ENCODE peak calls at places on chromosome 2, in eight cellular contexts. One of them, this sample, is unnamed.

GRCh38 chr2:95138702-95139101 is 17.1 kb upstream of the MRPS5 start:
- DNase-seq in stimulated activated CD4-positive, alpha-beta T cell treated with anti-CD3 and anti-CD28 coated beads, TNF-alpha, amount 100 ng/mL, for 4 hours: no peak
- DNase-seq in skeletal muscle cell: no peak
- DNase-seq in pons: no peak
- DNase-seq in uterus: no peak
- DNase-seq in AG10803: no peak
- DNase-seq in dorsolateral prefrontal cortex: no peak
- DNase-seq in HEK293T: no peak
- DNase-seq in this sample: no peak

GRCh38 chr2:124649001-124649400 is 623.9 kb downstream of the CNTNAP5 start:
- DNase-seq in stimulated activated CD4-positive, alpha-beta T cell treated with anti-CD3 and anti-CD28 coated beads, TNF-alpha, amount 100 ng/mL, for 4 hours: no peak
- DNase-seq in skeletal muscle cell: no peak
- DNase-seq in pons: no peak
- DNase-seq in uterus: no peak
- DNase-seq in AG10803: no peak
- DNase-seq in dorsolateral prefrontal cortex: no peak
- DNase-seq in HEK293T: no peak
- DNase-seq in this sample: no peak

GRCh38 chr2:29615183-29615582 is 306.2 kb downstream of the ALK start:
- DNase-seq in stimulated activated CD4-positive, alpha-beta T cell treated with anti-CD3 and anti-CD28 coated beads, TNF-alpha, amount 100 ng/mL, for 4 hours: no peak
- DNase-seq in skeletal muscle cell: no peak
- DNase-seq in pons: no peak
- DNase-seq in uterus: no peak
- DNase-seq in AG10803: no peak
- DNase-seq in dorsolateral prefrontal cortex: no peak
- DNase-seq in HEK293T: no peak
- DNase-seq in this sample: no peak

GRCh38 chr2:176652300-176653182 is 383.3 kb downstream of the MTX2 start:
- DNase-seq in stimulated activated CD4-positive, alpha-beta T cell treated with anti-CD3 and anti-CD28 coated beads, TNF-alpha, amount 100 ng/mL, for 4 hours: no peak
- DNase-seq in skeletal muscle cell: peak; percentile 28
- DNase-seq in pons: peak; percentile 71
- DNase-seq in uterus: no peak
- DNase-seq in AG10803: peak; percentile 73
- DNase-seq in dorsolateral prefrontal cortex: no peak
- DNase-seq in HEK293T: peak; percentile 49
- DNase-seq in this sample: peak; percentile 49

GRCh38 chr2:17976871-17977746 is 98.6 kb downstream of the KCNS3 start:
- DNase-seq in stimulated activated CD4-positive, alpha-beta T cell treated with anti-CD3 and anti-CD28 coated beads, TNF-alpha, amount 100 ng/mL, for 4 hours: no peak
- DNase-seq in skeletal muscle cell: peak; percentile 100
- DNase-seq in pons: peak; percentile 15
- DNase-seq in uterus: peak; percentile 31
- DNase-seq in AG10803: peak; percentile 98
- DNase-seq in dorsolateral prefrontal cortex: no peak
- DNase-seq in HEK293T: no peak
- DNase-seq in this sample: peak; percentile 96

GRCh38 chr2:43224131-43224570 is 2.3 kb downstream of the ZFP36L2 start:
- DNase-seq in stimulated activated CD4-positive, alpha-beta T cell treated with anti-CD3 and anti-CD28 coated beads, TNF-alpha, amount 100 ng/mL, for 4 hours: peak; percentile 47
- DNase-seq in skeletal muscle cell: no peak
- DNase-seq in pons: peak; percentile 56
- DNase-seq in uterus: peak; percentile 77
- DNase-seq in AG10803: peak; percentile 75
- DNase-seq in dorsolateral prefrontal cortex: peak; percentile 65
- DNase-seq in HEK293T: no peak
- DNase-seq in this sample: no peak

GRCh38 chr2:146544701-146545100 is 1300.1 kb upstream of the ACVR2A start:
- DNase-seq in stimulated activated CD4-positive, alpha-beta T cell treated with anti-CD3 and anti-CD28 coated beads, TNF-alpha, amount 100 ng/mL, for 4 hours: no peak
- DNase-seq in skeletal muscle cell: peak; percentile 1
- DNase-seq in pons: no peak
- DNase-seq in uterus: no peak
- DNase-seq in AG10803: no peak
- DNase-seq in dorsolateral prefrontal cortex: no peak
- DNase-seq in HEK293T: no peak
- DNase-seq in this sample: no peak

GRCh38 chr2:176002684-176003225 is 688 bp upstream of the LNPK start:
- DNase-seq in stimulated activated CD4-positive, alpha-beta T cell treated with anti-CD3 and anti-CD28 coated beads, TNF-alpha, amount 100 ng/mL, for 4 hours: no peak
- DNase-seq in skeletal muscle cell: no peak
- DNase-seq in pons: no peak
- DNase-seq in uterus: peak; percentile 20
- DNase-seq in AG10803: peak; percentile 11
- DNase-seq in dorsolateral prefrontal cortex: no peak
- DNase-seq in HEK293T: peak; percentile 33
- DNase-seq in this sample: no peak

GRCh38 chr2:74951211-74951754 is 7.2 kb upstream of the POLE4 start:
- DNase-seq in stimulated activated CD4-positive, alpha-beta T cell treated with anti-CD3 and anti-CD28 coated beads, TNF-alpha, amount 100 ng/mL, for 4 hours: no peak
- DNase-seq in skeletal muscle cell: no peak
- DNase-seq in pons: no peak
- DNase-seq in uterus: no peak
- DNase-seq in AG10803: no peak
- DNase-seq in dorsolateral prefrontal cortex: no peak
- DNase-seq in HEK293T: no peak
- DNase-seq in this sample: no peak

GRCh38 chr2:127400897-127401756 is 13.4 kb upstream of the MAP3K2 start:
- DNase-seq in stimulated activated CD4-positive, alpha-beta T cell treated with anti-CD3 and anti-CD28 coated beads, TNF-alpha, amount 100 ng/mL, for 4 hours: no peak
- DNase-seq in skeletal muscle cell: no peak
- DNase-seq in pons: no peak
- DNase-seq in uterus: no peak
- DNase-seq in AG10803: no peak
- DNase-seq in dorsolateral prefrontal cortex: no peak
- DNase-seq in HEK293T: no peak
- DNase-seq in this sample: no peak

GRCh38 chr2:172083725-172084483 is 1.4 kb upstream of the DLX1 start:
- DNase-seq in stimulated activated CD4-positive, alpha-beta T cell treated with anti-CD3 and anti-CD28 coated beads, TNF-alpha, amount 100 ng/mL, for 4 hours: no peak
- DNase-seq in skeletal muscle cell: no peak
- DNase-seq in pons: no peak
- DNase-seq in uterus: no peak
- DNase-seq in AG10803: no peak
- DNase-seq in dorsolateral prefrontal cortex: no peak
- DNase-seq in HEK293T: no peak
- DNase-seq in this sample: no peak

GRCh38 chr2:50746526-50746925 is 285.4 kb downstream of the NRXN1 start:
- DNase-seq in stimulated activated CD4-positive, alpha-beta T cell treated with anti-CD3 and anti-CD28 coated beads, TNF-alpha, amount 100 ng/mL, for 4 hours: no peak
- DNase-seq in skeletal muscle cell: no peak
- DNase-seq in pons: no peak
- DNase-seq in uterus: no peak
- DNase-seq in AG10803: no peak
- DNase-seq in dorsolateral prefrontal cortex: no peak
- DNase-seq in HEK293T: peak; percentile 26
- DNase-seq in this sample: peak; percentile 28

GRCh38 chr2:105455488-105455991 is 56.7 kb upstream of the FHL2 start:
- DNase-seq in stimulated activated CD4-positive, alpha-beta T cell treated with anti-CD3 and anti-CD28 coated beads, TNF-alpha, amount 100 ng/mL, for 4 hours: no peak
- DNase-seq in skeletal muscle cell: peak; percentile 99
- DNase-seq in pons: no peak
- DNase-seq in uterus: peak; percentile 38
- DNase-seq in AG10803: peak; percentile 100
- DNase-seq in dorsolateral prefrontal cortex: no peak
- DNase-seq in HEK293T: no peak
- DNase-seq in this sample: peak; percentile 97

GRCh38 chr2:215841175-215841816 is 172.1 kb downstream of the MREG start:
- DNase-seq in stimulated activated CD4-positive, alpha-beta T cell treated with anti-CD3 and anti-CD28 coated beads, TNF-alpha, amount 100 ng/mL, for 4 hours: no peak
- DNase-seq in skeletal muscle cell: no peak
- DNase-seq in pons: no peak
- DNase-seq in uterus: no peak
- DNase-seq in AG10803: peak; percentile 38
- DNase-seq in dorsolateral prefrontal cortex: no peak
- DNase-seq in HEK293T: no peak
- DNase-seq in this sample: no peak

GRCh38 chr2:183592271-183592670 is 468.0 kb downstream of the NUP35 start:
- DNase-seq in stimulated activated CD4-positive, alpha-beta T cell treated with anti-CD3 and anti-CD28 coated beads, TNF-alpha, amount 100 ng/mL, for 4 hours: no peak
- DNase-seq in skeletal muscle cell: no peak
- DNase-seq in pons: no peak
- DNase-seq in uterus: no peak
- DNase-seq in AG10803: no peak
- DNase-seq in dorsolateral prefrontal cortex: no peak
- DNase-seq in HEK293T: no peak
- DNase-seq in this sample: no peak

GRCh38 chr2:12948231-12948962 is 231.7 kb downstream of the TRIB2 start:
- DNase-seq in stimulated activated CD4-positive, alpha-beta T cell treated with anti-CD3 and anti-CD28 coated beads, TNF-alpha, amount 100 ng/mL, for 4 hours: no peak
- DNase-seq in skeletal muscle cell: no peak
- DNase-seq in pons: no peak
- DNase-seq in uterus: no peak
- DNase-seq in AG10803: peak; percentile 70
- DNase-seq in dorsolateral prefrontal cortex: no peak
- DNase-seq in HEK293T: no peak
- DNase-seq in this sample: no peak

GRCh38 chr2:222304737-222305509 is 6.1 kb upstream of the PAX3 start:
- DNase-seq in stimulated activated CD4-positive, alpha-beta T cell treated with anti-CD3 and anti-CD28 coated beads, TNF-alpha, amount 100 ng/mL, for 4 hours: no peak
- DNase-seq in skeletal muscle cell: no peak
- DNase-seq in pons: no peak
- DNase-seq in uterus: no peak
- DNase-seq in AG10803: no peak
- DNase-seq in dorsolateral prefrontal cortex: no peak
- DNase-seq in HEK293T: no peak
- DNase-seq in this sample: no peak

GRCh38 chr2:24832526-24832925 is 39.3 kb downstream of the CENPO start:
- DNase-seq in stimulated activated CD4-positive, alpha-beta T cell treated with anti-CD3 and anti-CD28 coated beads, TNF-alpha, amount 100 ng/mL, for 4 hours: no peak
- DNase-seq in skeletal muscle cell: no peak
- DNase-seq in pons: no peak
- DNase-seq in uterus: no peak
- DNase-seq in AG10803: no peak
- DNase-seq in dorsolateral prefrontal cortex: peak; percentile 37
- DNase-seq in HEK293T: no peak
- DNase-seq in this sample: no peak

GRCh38 chr2:23381084-23381483 is 3.9 kb upstream of the KLHL29 start:
- DNase-seq in stimulated activated CD4-positive, alpha-beta T cell treated with anti-CD3 and anti-CD28 coated beads, TNF-alpha, amount 100 ng/mL, for 4 hours: no peak
- DNase-seq in skeletal muscle cell: peak; percentile 46
- DNase-seq in pons: no peak
- DNase-seq in uterus: peak; percentile 23
- DNase-seq in AG10803: peak; percentile 72
- DNase-seq in dorsolateral prefrontal cortex: no peak
- DNase-seq in HEK293T: no peak
- DNase-seq in this sample: peak; percentile 84

GRCh38 chr2:85547089-85547858 is 8.3 kb downstream of the MAT2A start:
- DNase-seq in stimulated activated CD4-positive, alpha-beta T cell treated with anti-CD3 and anti-CD28 coated beads, TNF-alpha, amount 100 ng/mL, for 4 hours: no peak
- DNase-seq in skeletal muscle cell: no peak
- DNase-seq in pons: peak; percentile 28
- DNase-seq in uterus: no peak
- DNase-seq in AG10803: no peak
- DNase-seq in dorsolateral prefrontal cortex: no peak
- DNase-seq in HEK293T: no peak
- DNase-seq in this sample: no peak

GRCh38 chr2:56185582-56186046 is 1.8 kb downstream of the CCDC85A start:
- DNase-seq in stimulated activated CD4-positive, alpha-beta T cell treated with anti-CD3 and anti-CD28 coated beads, TNF-alpha, amount 100 ng/mL, for 4 hours: no peak
- DNase-seq in skeletal muscle cell: no peak
- DNase-seq in pons: peak; percentile 32
- DNase-seq in uterus: peak; percentile 48
- DNase-seq in AG10803: peak; percentile 57
- DNase-seq in dorsolateral prefrontal cortex: peak; percentile 51
- DNase-seq in HEK293T: peak; percentile 59
- DNase-seq in this sample: no peak

GRCh38 chr2:166060191-166060590 is 67.6 kb downstream of the SCN1A start:
- DNase-seq in stimulated activated CD4-positive, alpha-beta T cell treated with anti-CD3 and anti-CD28 coated beads, TNF-alpha, amount 100 ng/mL, for 4 hours: no peak
- DNase-seq in skeletal muscle cell: peak; percentile 39
- DNase-seq in pons: no peak
- DNase-seq in uterus: no peak
- DNase-seq in AG10803: no peak
- DNase-seq in dorsolateral prefrontal cortex: no peak
- DNase-seq in HEK293T: no peak
- DNase-seq in this sample: no peak

GRCh38 chr2:138716183-138716582 is 64.0 kb downstream of the NXPH2 start:
- DNase-seq in stimulated activated CD4-positive, alpha-beta T cell treated with anti-CD3 and anti-CD28 coated beads, TNF-alpha, amount 100 ng/mL, for 4 hours: no peak
- DNase-seq in skeletal muscle cell: no peak
- DNase-seq in pons: no peak
- DNase-seq in uterus: no peak
- DNase-seq in AG10803: no peak
- DNase-seq in dorsolateral prefrontal cortex: no peak
- DNase-seq in HEK293T: no peak
- DNase-seq in this sample: no peak

GRCh38 chr2:67462741-67463496 is 65.8 kb downstream of the ETAA1 start:
- DNase-seq in stimulated activated CD4-positive, alpha-beta T cell treated with anti-CD3 and anti-CD28 coated beads, TNF-alpha, amount 100 ng/mL, for 4 hours: no peak
- DNase-seq in skeletal muscle cell: no peak
- DNase-seq in pons: no peak
- DNase-seq in uterus: no peak
- DNase-seq in AG10803: no peak
- DNase-seq in dorsolateral prefrontal cortex: no peak
- DNase-seq in HEK293T: no peak
- DNase-seq in this sample: no peak

GRCh38 chr2:160200921-160201320 is 849 bp upstream of the ITGB6 start:
- DNase-seq in stimulated activated CD4-positive, alpha-beta T cell treated with anti-CD3 and anti-CD28 coated beads, TNF-alpha, amount 100 ng/mL, for 4 hours: no peak
- DNase-seq in skeletal muscle cell: no peak
- DNase-seq in pons: no peak
- DNase-seq in uterus: no peak
- DNase-seq in AG10803: no peak
- DNase-seq in dorsolateral prefrontal cortex: no peak
- DNase-seq in HEK293T: no peak
- DNase-seq in this sample: no peak

GRCh38 chr2:24792542-24792873 is 683 bp downstream of the PTRHD1 start:
- DNase-seq in stimulated activated CD4-positive, alpha-beta T cell treated with anti-CD3 and anti-CD28 coated beads, TNF-alpha, amount 100 ng/mL, for 4 hours: no peak
- DNase-seq in skeletal muscle cell: no peak
- DNase-seq in pons: peak; percentile 14
- DNase-seq in uterus: no peak
- DNase-seq in AG10803: no peak
- DNase-seq in dorsolateral prefrontal cortex: no peak
- DNase-seq in HEK293T: no peak
- DNase-seq in this sample: no peak

GRCh38 chr2:169464508-169465386 is 14.5 kb upstream of the BBS5 start:
- DNase-seq in stimulated activated CD4-positive, alpha-beta T cell treated with anti-CD3 and anti-CD28 coated beads, TNF-alpha, amount 100 ng/mL, for 4 hours: no peak
- DNase-seq in skeletal muscle cell: no peak
- DNase-seq in pons: no peak
- DNase-seq in uterus: no peak
- DNase-seq in AG10803: no peak
- DNase-seq in dorsolateral prefrontal cortex: no peak
- DNase-seq in HEK293T: no peak
- DNase-seq in this sample: no peak

GRCh38 chr2:127508621-127509034 is 17.7 kb downstream of the IWS1 start:
- DNase-seq in stimulated activated CD4-positive, alpha-beta T cell treated with anti-CD3 and anti-CD28 coated beads, TNF-alpha, amount 100 ng/mL, for 4 hours: no peak
- DNase-seq in skeletal muscle cell: peak; percentile 100
- DNase-seq in pons: peak; percentile 89
- DNase-seq in uterus: peak; percentile 68
- DNase-seq in AG10803: peak; percentile 100
- DNase-seq in dorsolateral prefrontal cortex: peak; percentile 70
- DNase-seq in HEK293T: peak; percentile 69
- DNase-seq in this sample: peak; percentile 99

GRCh38 chr2:68837164-68837860 is 33.9 kb downstream of the BMP10 start:
- DNase-seq in stimulated activated CD4-positive, alpha-beta T cell treated with anti-CD3 and anti-CD28 coated beads, TNF-alpha, amount 100 ng/mL, for 4 hours: peak; percentile 62
- DNase-seq in skeletal muscle cell: no peak
- DNase-seq in pons: peak; percentile 37
- DNase-seq in uterus: peak; percentile 63
- DNase-seq in AG10803: no peak
- DNase-seq in dorsolateral prefrontal cortex: peak; percentile 53
- DNase-seq in HEK293T: peak; percentile 53
- DNase-seq in this sample: no peak

GRCh38 chr2:235002198-235003095 is 50.6 kb downstream of the SH3BP4 start:
- DNase-seq in stimulated activated CD4-positive, alpha-beta T cell treated with anti-CD3 and anti-CD28 coated beads, TNF-alpha, amount 100 ng/mL, for 4 hours: no peak
- DNase-seq in skeletal muscle cell: no peak
- DNase-seq in pons: no peak
- DNase-seq in uterus: no peak
- DNase-seq in AG10803: peak; percentile 66
- DNase-seq in dorsolateral prefrontal cortex: no peak
- DNase-seq in HEK293T: no peak
- DNase-seq in this sample: no peak

GRCh38 chr2:208072250-208072892 is 47.0 kb upstream of the PLEKHM3 start:
- DNase-seq in stimulated activated CD4-positive, alpha-beta T cell treated with anti-CD3 and anti-CD28 coated beads, TNF-alpha, amount 100 ng/mL, for 4 hours: peak; percentile 31
- DNase-seq in skeletal muscle cell: peak; percentile 17
- DNase-seq in pons: peak; percentile 64
- DNase-seq in uterus: peak; percentile 48
- DNase-seq in AG10803: peak; percentile 69
- DNase-seq in dorsolateral prefrontal cortex: peak; percentile 69
- DNase-seq in HEK293T: peak; percentile 74
- DNase-seq in this sample: peak; percentile 44